ENCODE peak calls at places on chromosomes 5 and 9, in five cellular contexts. L is NCI-H460; V is HEK293T; F is activated CD4-positive, alpha-beta T cell treated with anti-CD3 and anti-CD28 coated beads for 48 hours; G is IMR-90. N is an unnamed sample.
A peak's percentile ranks its signal among the peaks of the same experiment; 100 is the strongest.

GRCh38 chr5:139660916-139661814 is 13.0 kb downstream of the CXXC5 start:
- DNase-seq in L (peak; percentile 82), V (no peak), F (no peak), G (peak; percentile 95), N (no peak)

GRCh38 chr9:114108016-114108833 is 9.1 kb upstream of the KIF12 start:
- DNase-seq in L (peak; percentile 66), V (peak; percentile 87), F (peak; percentile 81), G (peak; percentile 77), N (peak; percentile 80)

GRCh38 chr9:86126998-86127972 is 27.9 kb upstream of the GOLM1 start:
- DNase-seq in L (peak; percentile 86), V (peak; percentile 87), F (no peak), G (peak; percentile 74), N (peak; percentile 91)

GRCh38 chr5:102811962-102812361 is 56.9 kb downstream of the PAM start:
- DNase-seq in L (peak; percentile 11), V (no peak), F (no peak), G (peak; percentile 82), N (no peak)

GRCh38 chr5:172798422-172799215 is 27.6 kb upstream of the DUSP1 start:
- DNase-seq in L (no peak), V (no peak), F (no peak), G (peak; percentile 94), N (no peak)

GRCh38 chr5:115986358-115986757 is 24.1 kb downstream of the LVRN start:
- DNase-seq in L (no peak), V (no peak), F (no peak), G (peak; percentile 80), N (no peak)

GRCh38 chr5:50595199-50595598 is 71.2 kb upstream of the PARP8 start:
- DNase-seq in L (no peak), V (no peak), F (no peak), G (peak; percentile 90), N (no peak)

GRCh38 chr5:176837707-176838115 is 27.4 kb downstream of the UNC5A start:
- DNase-seq in L (peak; percentile 91), V (peak; percentile 88), F (peak; percentile 86), G (peak; percentile 83), N (peak; percentile 92)

GRCh38 chr9:37374892-37375291 is 47.6 kb upstream of the GRHPR start:
- DNase-seq in L (no peak), V (no peak), F (no peak), G (no peak), N (no peak)

GRCh38 chr9:120714088-120714845 is at the start of gene MEGF9:
- DNase-seq in L (peak; percentile 98), V (peak; percentile 96), F (peak; percentile 98), G (peak; percentile 97), N (peak; percentile 98)

GRCh38 chr9:69193685-69194032 is 19.6 kb downstream of the TJP2 start:
- DNase-seq in L (no peak), V (no peak), F (no peak), G (no peak), N (no peak)

GRCh38 chr9:110241491-110242321 is 14.6 kb downstream of the TXN start:
- DNase-seq in L (no peak), V (no peak), F (no peak), G (peak; percentile 39), N (no peak)

GRCh38 chr9:125654121-125654520 is 52.9 kb downstream of the MAPKAP1 start:
- DNase-seq in L (no peak), V (no peak), F (no peak), G (no peak), N (no peak)

GRCh38 chr5:96432245-96433065 is 593 bp downstream of the PCSK1 start:
- DNase-seq in L (no peak), V (peak; percentile 13), F (no peak), G (no peak), N (no peak)